ENCODE peak calls at places on chromosome 7, in five cellular contexts. B is body of pancreas, O is occipital lobe, C is H4, S is NCI-H146. Z is an unnamed sample.

GRCh38 chr7:128827971-128828711 is 2.1 kb upstream of the FLNC start:
- DNase-seq in S (no peak), O (no peak), B (no peak), C (no peak), Z (peak)

GRCh38 chr7:26397786-26398435 is 106.2 kb downstream of the SNX10 start:
- DNase-seq in S (peak), O (peak), B (peak), C (no peak), Z (no peak)

GRCh38 chr7:44735403-44736165 is 13.1 kb upstream of the ZMIZ2 start:
- DNase-seq in B (no peak), C (peak), S (no peak), O (no peak), Z (peak)

GRCh38 chr7:50684702-50685074 is 98.0 kb downstream of the GRB10 start:
- DNase-seq in S (no peak), C (no peak), O (no peak), B (no peak), Z (no peak)

GRCh38 chr7:13981070-13981469 is 8.4 kb downstream of the ETV1 start:
- DNase-seq in B (peak), C (peak), O (peak), S (no peak), Z (peak)

GRCh38 chr7:134480730-134481129 is 21.8 kb upstream of the AKR1B1 start:
- DNase-seq in C (peak), O (no peak), B (peak), S (no peak), Z (no peak)

GRCh38 chr7:139095194-139095659 is 14.3 kb downstream of the ZC3HAV1 start:
- DNase-seq in O (no peak), B (peak), S (no peak), C (no peak), Z (no peak)

GRCh38 chr7:46786221-46786951 is 795.5 kb downstream of the TNS3 start:
- DNase-seq in B (no peak), O (no peak), S (no peak), C (peak), Z (no peak)

GRCh38 chr7:114718861-114719260 is 203.0 kb upstream of the MDFIC start:
- DNase-seq in S (no peak), B (no peak), C (no peak), O (no peak), Z (no peak)

GRCh38 chr7:30068117-30068516 is 39.9 kb downstream of the PLEKHA8 start:
- DNase-seq in O (no peak), C (no peak), B (no peak), S (no peak), Z (peak)

GRCh38 chr7:17105701-17106100 is 192.8 kb upstream of the AHR start:
- DNase-seq in B (no peak), O (no peak), C (no peak), S (peak), Z (no peak)

GRCh38 chr7:75993689-75994387 is 557 bp downstream of the TMEM120A start:
- DNase-seq in S (peak), B (peak), C (peak), O (no peak), Z (no peak)

GRCh38 chr7:112448891-112449290 is 1.4 kb upstream of the IFRD1 start:
- DNase-seq in B (no peak), C (no peak), S (no peak), O (no peak), Z (no peak)

GRCh38 chr7:105691029-105691691 is 109.9 kb upstream of the EFCAB10 start:
- DNase-seq in C (peak), B (peak), O (no peak), S (no peak), Z (no peak)

GRCh38 chr7:49845626-49846025 is 72.2 kb downstream of the VWC2 start:
- DNase-seq in B (no peak), C (no peak), S (no peak), O (no peak), Z (no peak)

GRCh38 chr7:80942261-80943041 is 23.6 kb upstream of the SEMA3C start:
- DNase-seq in C (peak), O (no peak), S (no peak), B (peak), Z (peak)

GRCh38 chr7:111091623-111092370 is 870 bp downstream of the LRRN3 start:
- DNase-seq in C (no peak), B (no peak), S (peak), O (peak), Z (no peak)

GRCh38 chr7:150999001-150999400 is 8.2 kb downstream of the NOS3 start:
- DNase-seq in S (no peak), C (no peak), O (no peak), B (no peak), Z (no peak)

GRCh38 chr7:47239927-47240570 is 341.9 kb downstream of the TNS3 start:
- DNase-seq in B (no peak), O (no peak), S (no peak), C (no peak), Z (no peak)

GRCh38 chr7:137789215-137789899 is 57.4 kb downstream of the DGKI start:
- DNase-seq in S (no peak), O (no peak), C (no peak), B (no peak), Z (no peak)

GRCh38 chr7:38863609-38864291 is 45.2 kb downstream of the VPS41 start:
- DNase-seq in O (no peak), S (peak), C (no peak), B (peak), Z (no peak)

GRCh38 chr7:159051916-159052315 is 92.8 kb downstream of the VIPR2 start:
- DNase-seq in B (no peak), C (no peak), O (no peak), S (no peak), Z (no peak)

GRCh38 chr7:19061331-19061730 is 56.1 kb downstream of the TWIST1 start:
- DNase-seq in S (no peak), C (peak), B (no peak), O (no peak), Z (no peak)

GRCh38 chr7:56291-56913 is 136.0 kb upstream of the FAM20C start:
- DNase-seq in B (no peak), S (no peak), O (no peak), C (no peak), Z (no peak)

GRCh38 chr7:80288175-80289122 is 153.8 kb downstream of the GNAI1 start:
- DNase-seq in O (no peak), B (no peak), C (peak), S (peak), Z (no peak)

GRCh38 chr7:143490719-143491306 is 13.1 kb downstream of the TAS2R41 start:
- DNase-seq in C (no peak), B (peak), O (no peak), S (no peak), Z (no peak)

GRCh38 chr7:85423209-85423895 is 236.5 kb upstream of the SEMA3D start:
- DNase-seq in B (no peak), S (no peak), O (no peak), C (no peak), Z (no peak)

GRCh38 chr7:139602143-139602722 is 78.7 kb downstream of the CLEC2L start:
- DNase-seq in C (peak), O (no peak), B (no peak), S (peak), Z (no peak)